ENCODE peak calls at places on chromosome 11, in four cellular contexts. T is naive thymus-derived CD4-positive, alpha-beta T cell; Q is spleen; N is CD4-positive, CD25-positive, alpha-beta regulatory T cell. B is an unnamed sample.
A peak's percentile ranks its signal among the peaks of the same experiment; 100 is the strongest.

GRCh38 chr11:108635106-108635505 is 29.8 kb upstream of the DDX10 start:
- DNase-seq in Q (no peak), N (no peak), T (no peak), B (no peak)

GRCh38 chr11:48182860-48183526 is 33.6 kb upstream of the OR4B1 start:
- DNase-seq in Q (no peak), N (no peak), T (no peak), B (no peak)

GRCh38 chr11:30585892-30586250 is 282 bp downstream of the MPPED2 start:
- DNase-seq in Q (no peak), N (no peak), T (no peak), B (peak; percentile 35)

GRCh38 chr11:119188887-119189286 is 3.6 kb downstream of the NHERF4 start:
- DNase-seq in N (no peak), T (no peak), Q (no peak), B (no peak)

GRCh38 chr11:78801161-78801884 is 226.7 kb upstream of the NARS2 start:
- DNase-seq in N (no peak), Q (no peak), T (no peak), B (peak; percentile 46)

GRCh38 chr11:74593463-74593862 is 1.1 kb downstream of the POLD3 start:
- DNase-seq in Q (no peak), T (no peak), N (no peak), B (no peak)

GRCh38 chr11:122711831-122712378 is 56.4 kb downstream of the UBASH3B start:
- DNase-seq in N (no peak), Q (no peak), T (no peak), B (no peak)

GRCh38 chr11:57490456-57491248 is 24.9 kb downstream of the SLC43A1 start:
- DNase-seq in Q (no peak), N (no peak), T (no peak), B (no peak)

GRCh38 chr11:67558084-67558772 is 25.4 kb upstream of the GSTP1 start:
- DNase-seq in N (no peak), Q (peak; percentile 51), T (no peak), B (peak; percentile 78)

GRCh38 chr11:127017482-127017881 is 16.9 kb upstream of the KIRREL3 start:
- DNase-seq in T (no peak), Q (no peak), N (no peak), B (no peak)

GRCh38 chr11:117180661-117181585 is 2.4 kb downstream of the SIDT2 start:
- DNase-seq in T (peak; percentile 33), Q (peak; percentile 91), N (peak; percentile 49), B (peak; percentile 91)

GRCh38 chr11:132734217-132734616 is 798.1 kb downstream of the OPCML start:
- DNase-seq in T (no peak), N (no peak), Q (no peak), B (no peak)

GRCh38 chr11:60935676-60936442 is 11.6 kb downstream of the TMEM132A start:
- DNase-seq in N (no peak), T (no peak), Q (peak; percentile 81), B (no peak)

GRCh38 chr11:66891849-66892660 is 35.2 kb downstream of the LRFN4 start:
- DNase-seq in T (no peak), N (no peak), Q (no peak), B (no peak)

GRCh38 chr11:64933213-64933934 is 2.3 kb downstream of the GPHA2 start:
- DNase-seq in Q (no peak), T (no peak), N (no peak), B (no peak)

GRCh38 chr11:38425578-38425977 is 1827.5 kb upstream of the RAG2 start:
- DNase-seq in N (no peak), T (no peak), Q (no peak), B (no peak)

GRCh38 chr11:19553683-19554333 is 158.8 kb upstream of the NAV2 start:
- DNase-seq in Q (peak; percentile 91), N (peak; percentile 28), T (peak; percentile 12), B (peak; percentile 93)

GRCh38 chr11:119195680-119196079 is 10.4 kb downstream of the NHERF4 start:
- DNase-seq in T (no peak), N (no peak), Q (peak; percentile 74), B (peak; percentile 47)

GRCh38 chr11:11537372-11537771 is 84.4 kb downstream of the GALNT18 start:
- DNase-seq in T (no peak), N (no peak), Q (no peak), B (no peak)

GRCh38 chr11:93348931-93349330 is 18.4 kb downstream of the DEUP1 start:
- DNase-seq in T (no peak), N (no peak), Q (no peak), B (no peak)

GRCh38 chr11:75147191-75147874 is 3.6 kb upstream of the SLCO2B1 start:
- DNase-seq in Q (no peak), T (no peak), N (no peak), B (no peak)

GRCh38 chr11:120420572-120420971 is 84.4 kb downstream of the ARHGEF12 start:
- DNase-seq in Q (no peak), T (no peak), N (no peak), B (no peak)

GRCh38 chr11:102410382-102410784 is 42.2 kb downstream of the TMEM123 start:
- DNase-seq in N (no peak), T (no peak), Q (no peak), B (no peak)

GRCh38 chr11:75603791-75604736 is 42.0 kb downstream of the SERPINH1 start:
- DNase-seq in Q (no peak), T (no peak), N (no peak), B (no peak)

GRCh38 chr11:2528301-2529050 is 83.7 kb downstream of the KCNQ1 start:
- DNase-seq in Q (peak; percentile 69), T (no peak), N (no peak), B (peak; percentile 39)

GRCh38 chr11:2530855-2531200 is 86.0 kb downstream of the KCNQ1 start:
- DNase-seq in Q (peak; percentile 71), T (no peak), N (no peak), B (peak; percentile 10)

GRCh38 chr11:2530131-2530854 is 85.5 kb downstream of the KCNQ1 start:
- DNase-seq in T (no peak), N (no peak), Q (peak; percentile 74), B (peak; percentile 41)

GRCh38 chr11:2529173-2529572 is 84.4 kb downstream of the KCNQ1 start:
- DNase-seq in Q (peak; percentile 28), T (no peak), N (no peak), B (no peak)

DNA sequence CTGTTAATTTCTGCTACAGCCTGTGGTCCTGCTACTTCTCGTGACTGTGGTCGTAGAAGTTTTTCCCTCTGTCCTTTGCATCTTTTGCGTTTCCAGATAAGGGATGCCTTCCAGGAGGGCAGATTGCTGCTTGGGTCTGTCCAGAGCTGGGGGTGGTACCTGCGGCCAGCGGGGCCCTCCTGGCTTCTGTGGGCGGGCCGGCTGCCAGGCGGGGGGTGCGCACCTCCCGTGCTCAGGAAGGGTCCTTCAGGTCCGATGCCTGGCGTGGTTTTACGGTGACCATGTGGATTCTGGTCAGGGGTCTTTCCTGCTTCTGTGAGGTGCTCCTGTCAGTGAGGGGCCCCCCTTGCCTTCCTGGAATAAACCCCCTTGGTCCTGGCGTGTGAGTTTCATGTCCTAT is 84.8 kb downstream of the KCNQ1 start:
- DNase-seq in Q (peak; percentile 70), T (no peak), N (no peak), B (peak; percentile 35)
- H3K4me1 ChIP-seq in Q (peaks cover 53% of the 10 kb centered on the region), T (peaks cover 4% of the 10 kb centered on the region), N (peaks cover 19% of the 10 kb centered on the region), B (peaks cover 3% of the 10 kb centered on the region)

GRCh38 chr11:33294224-33294623 is 37.0 kb downstream of the HIPK3 start:
- DNase-seq in Q (no peak), N (no peak), T (no peak), B (no peak)

GRCh38 chr11:33292306-33292705 is 35.1 kb downstream of the HIPK3 start:
- DNase-seq in N (no peak), T (no peak), Q (no peak), B (no peak)

GRCh38 chr11:33290319-33290718 is 33.1 kb downstream of the HIPK3 start:
- DNase-seq in Q (no peak), T (no peak), N (no peak), B (no peak)

GRCh38 chr11:33294797-33295196 is 37.6 kb downstream of the HIPK3 start:
- DNase-seq in Q (no peak), N (no peak), T (no peak), B (no peak)

GRCh38 chr11:33291004-33291777 is 34.0 kb downstream of the HIPK3 start:
- DNase-seq in Q (no peak), T (no peak), N (no peak), B (no peak)
- H3K4me3 ChIP-seq in Q (no peak overlapping the region), T (no peak overlapping the region), N (no peak overlapping the region), B (peak overlapping the region; percentile 20)

GRCh38 chr11:35419713-35420333 is 465 bp upstream of the SLC1A2 start:
- DNase-seq in T (no peak), Q (no peak), N (no peak), B (peak; percentile 25)

GRCh38 chr11:35427158-35427557 is 7.8 kb upstream of the SLC1A2 start:
- DNase-seq in T (no peak), Q (no peak), N (no peak), B (peak; percentile 37)

GRCh38 chr11:35418847-35419712 is at the start of gene SLC1A2:
- DNase-seq in Q (no peak), N (no peak), T (no peak), B (peak; percentile 60)

GRCh38 chr11:35420371-35420770 is 1.0 kb upstream of the SLC1A2 start:
- DNase-seq in T (no peak), Q (no peak), N (no peak), B (peak; percentile 41)

DNA sequence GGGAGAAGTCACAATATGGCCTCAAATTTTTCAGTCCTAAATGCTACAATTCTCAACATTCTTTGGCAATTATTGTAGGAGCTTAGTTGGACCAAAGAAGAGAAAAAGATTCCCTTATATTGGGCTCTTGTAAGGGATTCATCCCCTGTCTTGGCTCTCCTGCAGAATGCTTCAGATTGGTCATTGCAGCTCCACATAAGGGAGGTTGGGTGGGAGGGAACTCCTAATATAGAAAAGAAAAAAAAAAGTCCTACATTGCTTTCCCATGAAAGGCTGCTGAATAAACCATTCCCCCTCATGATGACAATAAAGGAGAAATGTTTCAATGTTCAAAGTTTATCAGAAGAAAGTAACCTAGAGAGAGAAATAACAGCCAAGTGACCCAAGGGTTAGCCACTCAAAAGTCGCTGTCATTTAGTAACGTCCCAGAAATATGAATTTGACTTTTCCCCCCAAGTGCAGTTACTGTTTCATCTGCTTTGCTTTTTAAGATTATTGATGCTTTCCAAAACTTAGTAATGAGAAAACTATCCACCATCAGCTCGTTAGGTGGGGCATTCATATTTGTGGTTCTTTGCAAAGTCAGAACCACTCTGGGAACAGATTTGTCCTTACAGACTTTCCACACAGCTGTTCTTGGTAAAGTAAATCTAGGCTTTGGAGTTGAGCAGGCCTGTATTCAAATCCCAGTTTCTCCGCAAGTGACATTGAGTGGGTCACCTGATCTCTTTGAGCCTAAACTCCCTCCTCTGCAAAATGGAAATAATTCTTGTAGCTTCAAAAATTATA is 5.0 kb upstream of the SLC1A2 start:
- DNase-seq in Q (no peak), N (no peak), T (no peak), B (no peak)
- H3K27ac ChIP-seq in Q (no peak overlapping the region), N (no peak overlapping the region), T (no peak overlapping the region), B (no peak overlapping the region)

DNA sequence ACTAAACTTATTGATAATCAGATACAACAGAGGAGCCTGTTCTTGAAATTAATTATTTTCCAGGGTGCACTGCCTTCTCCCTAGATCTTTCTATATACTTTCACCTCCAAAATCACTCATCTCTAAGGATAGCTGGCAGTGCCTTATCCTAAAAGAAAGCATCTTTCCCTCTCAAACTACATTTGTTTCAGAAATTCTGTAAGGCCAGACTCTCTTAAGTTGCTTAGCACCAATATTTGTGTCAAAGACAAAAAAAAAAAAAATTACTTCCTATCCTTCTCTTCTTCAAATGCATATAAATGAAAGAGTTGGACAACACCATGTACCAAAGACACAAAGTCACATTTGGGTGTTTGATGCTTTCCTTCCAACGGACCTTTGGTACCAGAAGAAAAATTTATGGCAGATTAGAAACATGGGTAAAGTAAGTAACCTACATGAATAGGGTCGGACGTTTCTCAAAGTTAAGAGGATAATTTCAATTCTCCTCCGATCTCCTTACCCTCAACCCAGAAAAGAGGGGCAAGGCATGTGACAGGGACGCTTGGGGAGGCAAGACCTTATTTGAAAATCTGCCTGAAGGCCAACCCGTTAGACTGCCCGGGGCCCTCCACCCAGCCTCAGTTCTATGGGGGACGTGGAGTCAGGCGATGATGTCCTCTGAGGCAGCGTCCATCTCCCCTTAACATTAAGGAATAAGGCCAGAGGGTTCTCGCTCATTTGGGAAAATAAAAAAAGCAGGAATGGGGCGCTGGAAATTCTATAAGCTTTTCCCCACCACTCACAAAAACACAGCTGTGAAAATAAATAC is 66.3 kb downstream of the ETS1 start:
- DNase-seq in T (peak; percentile 45), N (no peak), Q (peak; percentile 81), B (no peak)
- H3K4me1 ChIP-seq in T (peaks cover 31% of the 10 kb centered on the region), N (peaks cover 49% of the 10 kb centered on the region), Q (peaks cover 65% of the 10 kb centered on the region), B (no peaks in the 10 kb centered on the region)

B was measured in right cardiac atrium.